ENCODE peak calls at places on chromosomes 11 and 22, in eight cellular contexts. F is neural crest cell; W is nephron progenitor cell; T is kidney glomerular epithelial cell; J is stimulated activated CD4-positive, alpha-beta T cell treated with anti-CD3 and anti-CD28 coated beads, TNF-alpha, amount 100 ng/mL, for 48 hours; I is ACHN; E is progenitor cell of endocrine pancreas; X is cardiac septum. A is an unnamed sample.

GRCh38 chr11:35750981-35751663 is 88.5 kb downstream of the TRIM44 start:
- DNase-seq in F (no peak), W (no peak), T (no peak), J (no peak), I (no peak), E (no peak), X (no peak), A (no peak)

GRCh38 chr11:17986007-17986710 is 26.7 kb downstream of the SERGEF start:
- DNase-seq in F (no peak), W (no peak), T (no peak), J (no peak), I (no peak), E (no peak), X (no peak), A (no peak)

GRCh38 chr11:68661697-68662603 is 22.4 kb upstream of the GAL start:
- DNase-seq in F (no peak), W (no peak), T (no peak), J (no peak), I (no peak), E (no peak), X (peak; percentile 43), A (no peak)

GRCh38 chr11:82720267-82720666 is 13.4 kb downstream of the FAM181B start:
- DNase-seq in F (no peak), W (no peak), T (no peak), J (no peak), I (no peak), E (no peak), X (no peak), A (no peak)

GRCh38 chr22:23091760-23092159 is 21.4 kb downstream of the GNAZ start:
- DNase-seq in F (no peak), W (no peak), T (no peak), J (no peak), I (no peak), E (no peak), X (no peak), A (no peak)

GRCh38 chr11:43298397-43298796 is 13.4 kb upstream of the API5 start:
- DNase-seq in F (no peak), W (no peak), T (no peak), J (no peak), I (no peak), E (no peak), X (no peak), A (no peak)

GRCh38 chr11:104991994-104992393 is 23.6 kb upstream of the CASP4 start:
- DNase-seq in F (no peak), W (no peak), T (no peak), J (no peak), I (no peak), E (no peak), X (no peak), A (no peak)

GRCh38 chr11:110918351-110918750 is 206.1 kb upstream of the ARHGAP20 start:
- DNase-seq in F (no peak), W (no peak), T (no peak), J (no peak), I (no peak), E (no peak), X (no peak), A (no peak)

GRCh38 chr11:66317322-66317765 is 500 bp upstream of the CD248 start:
- DNase-seq in F (no peak), W (no peak), T (no peak), J (no peak), I (no peak), E (no peak), X (no peak), A (peak; percentile 61)

GRCh38 chr22:19821523-19822300 is 33.0 kb downstream of the GNB1L start:
- DNase-seq in F (no peak), W (no peak), T (no peak), J (no peak), I (no peak), E (no peak), X (peak; percentile 63), A (no peak)

GRCh38 chr11:62889126-62889483 is 8.4 kb downstream of the SLC3A2 start:
- DNase-seq in F (no peak), W (no peak), T (no peak), J (no peak), I (no peak), E (no peak), X (no peak), A (no peak)

GRCh38 chr22:32957093-32957835 is 100.9 kb downstream of the SYN3 start:
- DNase-seq in F (no peak), W (no peak), T (no peak), J (no peak), I (no peak), E (no peak), X (no peak), A (no peak)

GRCh38 chr22:20316217-20316843 is 3.5 kb downstream of the DGCR6L start:
- DNase-seq in F (no peak), W (no peak), T (no peak), J (no peak), I (no peak), E (no peak), X (no peak), A (no peak)

GRCh38 chr11:50078001-50078400 is 45.3 kb downstream of the OR4C45 start:
- DNase-seq in F (no peak), W (no peak), T (no peak), J (no peak), I (no peak), E (no peak), X (no peak), A (no peak)

GRCh38 chr11:72591785-72592490 is 82.3 kb downstream of the PDE2A start:
- DNase-seq in F (no peak), W (no peak), T (no peak), J (no peak), I (no peak), E (no peak), X (no peak), A (peak; percentile 73)

GRCh38 chr11:40247023-40247422 is 1212.4 kb downstream of the LRRC4C start:
- DNase-seq in F (no peak), W (no peak), T (no peak), J (no peak), I (no peak), E (no peak), X (no peak), A (no peak)

GRCh38 chr11:123434262-123434661 is 4.2 kb downstream of the GRAMD1B start:
- DNase-seq in F (no peak), W (no peak), T (no peak), J (no peak), I (peak; percentile 15), E (no peak), X (no peak), A (peak; percentile 31)

GRCh38 chr22:22942511-22943329 is 55.1 kb downstream of the IGLL5 start:
- DNase-seq in F (peak; percentile 77), W (peak; percentile 88), T (peak; percentile 15), J (peak; percentile 68), I (peak; percentile 54), E (peak; percentile 63), X (peak; percentile 78), A (peak; percentile 64)

GRCh38 chr11:104968365-104968855 is at the start of gene CASP4:
- DNase-seq in F (no peak), W (no peak), T (peak; percentile 62), J (no peak), I (peak; percentile 67), E (no peak), X (no peak), A (no peak)